ENCODE peak calls at places on chromosomes 3 and 15, in six cellular contexts. One of them, this sample, is unnamed.

GRCh38 chr3:125061170-125061569 is 5.4 kb upstream of the HEG1 start:
- DNase-seq in AG04450: no peak
- DNase-seq in substantia nigra: no peak
- DNase-seq in SHP77: no peak
- DNase-seq in cardiac muscle cell: peak
- DNase-seq in endothelial cell: no peak
- DNase-seq in this sample: no peak

GRCh38 chr15:28980709-28981350 is 95.1 kb downstream of the APBA2 start:
- DNase-seq in AG04450: no peak
- DNase-seq in substantia nigra: no peak
- DNase-seq in SHP77: no peak
- DNase-seq in cardiac muscle cell: no peak
- DNase-seq in endothelial cell: no peak
- DNase-seq in this sample: no peak

GRCh38 chr3:154071154-154071553 is 50.0 kb upstream of the ARHGEF26 start:
- DNase-seq in AG04450: no peak
- DNase-seq in substantia nigra: no peak
- DNase-seq in SHP77: no peak
- DNase-seq in cardiac muscle cell: no peak
- DNase-seq in endothelial cell: no peak
- DNase-seq in this sample: no peak

GRCh38 chr3:71961891-71962290 is 176.9 kb upstream of the PROK2 start:
- DNase-seq in AG04450: no peak
- DNase-seq in substantia nigra: no peak
- DNase-seq in SHP77: no peak
- DNase-seq in cardiac muscle cell: no peak
- DNase-seq in endothelial cell: no peak
- DNase-seq in this sample: no peak

GRCh38 chr3:140459462-140459861 is 218.4 kb upstream of the TRIM42 start:
- DNase-seq in AG04450: no peak
- DNase-seq in substantia nigra: no peak
- DNase-seq in SHP77: no peak
- DNase-seq in cardiac muscle cell: no peak
- DNase-seq in endothelial cell: no peak
- DNase-seq in this sample: no peak

GRCh38 chr15:52180851-52181450 is 10.2 kb downstream of the GNB5 start:
- DNase-seq in AG04450: no peak
- DNase-seq in substantia nigra: no peak
- DNase-seq in SHP77: no peak
- DNase-seq in cardiac muscle cell: no peak
- DNase-seq in endothelial cell: no peak
- DNase-seq in this sample: no peak

GRCh38 chr3:139935866-139936817 is 1.2 kb downstream of the CLSTN2 start:
- DNase-seq in AG04450: no peak
- DNase-seq in substantia nigra: no peak
- DNase-seq in SHP77: peak
- DNase-seq in cardiac muscle cell: no peak
- DNase-seq in endothelial cell: peak
- DNase-seq in this sample: no peak

GRCh38 chr3:2862366-2862765 is 247.8 kb downstream of the IL5RA start:
- DNase-seq in AG04450: no peak
- DNase-seq in substantia nigra: no peak
- DNase-seq in SHP77: no peak
- DNase-seq in cardiac muscle cell: no peak
- DNase-seq in endothelial cell: no peak
- DNase-seq in this sample: no peak

GRCh38 chr3:125767641-125768040 is 172.3 kb upstream of the OSBPL11 start:
- DNase-seq in AG04450: no peak
- DNase-seq in substantia nigra: no peak
- DNase-seq in SHP77: no peak
- DNase-seq in cardiac muscle cell: no peak
- DNase-seq in endothelial cell: no peak
- DNase-seq in this sample: no peak